ENCODE peak calls at places on chromosome 4, in eight cellular contexts. B is HFF-Myc; W is GOT3; C is heart left ventricle; I is stimulated activated CD8-positive, alpha-beta memory T cell treated with anti-CD3 and anti-CD28 coated beads, Interleukin-2, amount 100 ng/mL, for 1 hour; N is Calu3; J is AG09309; L is NCI-H1436. D is an unnamed sample.

GRCh38 chr4:11223261-11223660 is 205.4 kb downstream of the HS3ST1 start:
- DNase-seq in B (no peak), W (no peak), C (no peak), I (no peak), N (no peak), J (no peak), L (no peak), D (no peak)

GRCh38 chr4:6443035-6444023 is 29.1 kb downstream of the PPP2R2C start:
- DNase-seq in B (no peak), W (no peak), C (no peak), I (no peak), N (no peak), J (no peak), L (no peak), D (no peak)

GRCh38 chr4:140296335-140296753 is 77.1 kb upstream of the SCOC start:
- DNase-seq in B (peak; percentile 38), W (peak; percentile 42), C (peak; percentile 73), I (no peak), N (peak; percentile 3), J (peak; percentile 82), L (peak; percentile 43), D (no peak)

GRCh38 chr4:175277816-175278215 is 359.7 kb downstream of the ADAM29 start:
- DNase-seq in B (no peak), W (no peak), C (no peak), I (no peak), N (no peak), J (no peak), L (peak; percentile 25), D (no peak)

GRCh38 chr4:13329963-13330362 is 154.2 kb downstream of the RAB28 start:
- DNase-seq in B (peak; percentile 29), W (no peak), C (no peak), I (no peak), N (no peak), J (no peak), L (peak; percentile 15), D (no peak)

GRCh38 chr4:186192068-186192751 is 843 bp downstream of the CYP4V2 start:
- DNase-seq in B (no peak), W (no peak), C (peak; percentile 49), I (peak; percentile 13), N (peak; percentile 17), J (no peak), L (no peak), D (no peak)

GRCh38 chr4:54093609-54094240 is 6.2 kb upstream of the GSX2 start:
- DNase-seq in B (no peak), W (no peak), C (no peak), I (no peak), N (no peak), J (no peak), L (no peak), D (no peak)

GRCh38 chr4:161929966-161930365 is 233.8 kb downstream of the FSTL5 start:
- DNase-seq in B (peak; percentile 22), W (no peak), C (no peak), I (no peak), N (no peak), J (peak; percentile 18), L (no peak), D (no peak)

GRCh38 chr4:138186264-138186663 is 55.9 kb downstream of the SLC7A11 start:
- DNase-seq in B (no peak), W (no peak), C (no peak), I (no peak), N (no peak), J (no peak), L (no peak), D (no peak)

GRCh38 chr4:145230726-145231125 is 50.3 kb upstream of the OTUD4 start:
- DNase-seq in B (no peak), W (no peak), C (no peak), I (no peak), N (no peak), J (peak; percentile 65), L (no peak), D (no peak)

GRCh38 chr4:51851090-51851936 is 8.4 kb downstream of the DCUN1D4 start:
- DNase-seq in B (no peak), W (no peak), C (no peak), I (no peak), N (no peak), J (no peak), L (no peak), D (no peak)

GRCh38 chr4:23959401-23960148 is 69.7 kb upstream of the PPARGC1A start:
- DNase-seq in B (no peak), W (no peak), C (no peak), I (no peak), N (no peak), J (no peak), L (no peak), D (no peak)

GRCh38 chr4:113584407-113585150 is 177.0 kb downstream of the CAMK2D start:
- DNase-seq in B (no peak), W (no peak), C (peak; percentile 36), I (no peak), N (no peak), J (peak; percentile 42), L (no peak), D (no peak)